ENCODE peak calls at places on chromosomes 13 and 19, in five cellular contexts. J, Q, T, G and D are unnamed samples.

GRCh38 chr19:51808333-51808986 is 13.5 kb downstream of the FPR3 start:
- DNase-seq in T (no peak), Q (no peak), J (no peak), G (no peak), D (peak)

GRCh38 chr13:111315347-111315995 is 5.0 kb upstream of the TEX29 start:
- DNase-seq in Q (no peak), T (no peak), G (no peak), J (no peak), D (no peak)

GRCh38 chr13:43306364-43306763 is 283.0 kb downstream of the DNAJC15 start:
- DNase-seq in T (no peak), G (no peak), Q (no peak), J (no peak), D (no peak)

GRCh38 chr13:57631607-57632275 is at the start of gene PCDH17:
- DNase-seq in T (peak), G (peak), Q (no peak), J (peak), D (no peak)

GRCh38 chr13:44719857-44720671 is 143.9 kb upstream of the TSC22D1 start:
- DNase-seq in T (no peak), G (no peak), Q (no peak), J (peak), D (no peak)

GRCh38 chr19:7272856-7273578 is 21.2 kb downstream of the INSR start:
- DNase-seq in T (no peak), Q (no peak), G (no peak), J (no peak), D (no peak)

GRCh38 chr19:31356587-31357314 is 7.5 kb upstream of the TSHZ3 start:
- DNase-seq in J (no peak), Q (peak), T (peak), G (no peak), D (no peak)

GRCh38 chr19:10533656-10534386 is 9.9 kb upstream of the ATG4D start:
- DNase-seq in J (peak), G (no peak), Q (no peak), T (no peak), D (no peak)

GRCh38 chr13:57314897-57315520 is 148.0 kb downstream of the PRR20E start:
- DNase-seq in J (no peak), T (peak), G (no peak), Q (no peak), D (peak)

GRCh38 chr13:79393564-79394249 is 12.3 kb downstream of the RBM26 start:
- DNase-seq in G (no peak), J (no peak), T (no peak), Q (no peak), D (no peak)

GRCh38 chr19:33767898-33768413 is 28.7 kb upstream of the KCTD15 start:
- DNase-seq in G (peak), J (peak), T (peak), Q (no peak), D (no peak)

GRCh38 chr19:51448011-51448744 is 10.1 kb downstream of the SIGLEC8 start:
- DNase-seq in G (no peak), T (no peak), Q (no peak), J (no peak), D (no peak)